ENCODE peak calls at places on chromosomes 2 and 18, in six cellular contexts. A is AG04449, V is HEK293T, F is GM06990, R is GM10248, P is PC-9. J is an unnamed sample.

GRCh38 chr2:96092580-96092877 is 23.8 kb downstream of the ADRA2B start:
- DNase-seq in A (no peak), P (no peak), V (no peak), R (no peak), F (no peak), J (peak)

GRCh38 chr2:184336688-184337087 is 261.6 kb upstream of the ZNF804A start:
- DNase-seq in F (no peak), V (no peak), A (no peak), P (no peak), R (no peak), J (no peak)

GRCh38 chr2:100977511-100977910 is 24.6 kb upstream of the RPL31 start:
- DNase-seq in A (no peak), F (no peak), P (no peak), R (no peak), V (no peak), J (no peak)

GRCh38 chr2:29024882-29025430 is 43.9 kb downstream of the TOGARAM2 start:
- DNase-seq in F (no peak), P (peak), A (no peak), R (no peak), V (no peak), J (no peak)

GRCh38 chr2:113284481-113284880 is 5.8 kb upstream of the PAX8 start:
- DNase-seq in R (no peak), A (peak), F (no peak), V (no peak), P (no peak), J (no peak)

GRCh38 chr2:45649855-45650806 is 1.3 kb upstream of the PRKCE start:
- DNase-seq in P (peak), F (peak), V (peak), A (no peak), R (peak), J (peak)

GRCh38 chr2:65299246-65299645 is 71.6 kb downstream of the ACTR2 start:
- DNase-seq in R (peak), V (no peak), P (no peak), F (peak), A (no peak), J (no peak)

GRCh38 chr18:76993573-76993972 is 139.0 kb downstream of the MBP start:
- DNase-seq in A (no peak), V (no peak), P (no peak), R (no peak), F (no peak), J (peak)

GRCh38 chr2:102264952-102265351 is 46.4 kb upstream of the IL1RL1 start:
- DNase-seq in V (no peak), A (no peak), F (no peak), R (no peak), P (no peak), J (no peak)

GRCh38 chr2:178770518-178770917 is 36.7 kb downstream of the TTN start:
- DNase-seq in R (no peak), P (no peak), A (no peak), V (no peak), F (no peak), J (no peak)

GRCh38 chr2:145043399-145043834 is 523.5 kb upstream of the ZEB2 start:
- DNase-seq in R (no peak), P (no peak), A (no peak), V (peak), F (no peak), J (no peak)

GRCh38 chr2:220465700-220466099 is 838.3 kb downstream of the SLC4A3 start:
- DNase-seq in R (no peak), V (no peak), P (no peak), A (no peak), F (no peak), J (no peak)